ENCODE peak calls at places on chromosomes 3 and 15, in four cellular contexts. One of them, this sample, is unnamed.

GRCh38 chr15:86879250-86880229 is 799.9 kb downstream of the AGBL1 start:
- DNase-seq in heart left ventricle: peak
- DNase-seq in neural progenitor cell: no peak
- DNase-seq in esophagus muscularis mucosa: no peak
- DNase-seq in this sample: no peak

GRCh38 chr15:84057714-84058331 is 177.8 kb upstream of the GOLGA6L4 start:
- DNase-seq in heart left ventricle: no peak
- DNase-seq in neural progenitor cell: no peak
- DNase-seq in esophagus muscularis mucosa: no peak
- DNase-seq in this sample: no peak

GRCh38 chr15:49637857-49638256 is 17.0 kb downstream of the DTWD1 start:
- DNase-seq in heart left ventricle: no peak
- DNase-seq in neural progenitor cell: peak
- DNase-seq in esophagus muscularis mucosa: no peak
- DNase-seq in this sample: no peak

GRCh38 chr3:162984752-162985151 is 1488.1 kb downstream of the OTOL1 start:
- DNase-seq in heart left ventricle: no peak
- DNase-seq in neural progenitor cell: no peak
- DNase-seq in esophagus muscularis mucosa: no peak
- DNase-seq in this sample: peak

GRCh38 chr15:32715276-32715675 is 2.5 kb upstream of the GREM1 start:
- DNase-seq in heart left ventricle: no peak
- DNase-seq in neural progenitor cell: no peak
- DNase-seq in esophagus muscularis mucosa: no peak
- DNase-seq in this sample: no peak

GRCh38 chr3:133595341-133595740 is 21.9 kb downstream of the CDV3 start:
- DNase-seq in heart left ventricle: no peak
- DNase-seq in neural progenitor cell: no peak
- DNase-seq in esophagus muscularis mucosa: no peak
- DNase-seq in this sample: no peak

GRCh38 chr3:39138804-39139415 is 14.5 kb downstream of the CSRNP1 start:
- DNase-seq in heart left ventricle: peak
- DNase-seq in neural progenitor cell: no peak
- DNase-seq in esophagus muscularis mucosa: no peak
- DNase-seq in this sample: no peak

GRCh38 chr3:73813291-73813977 is 188.7 kb upstream of the PDZRN3 start:
- DNase-seq in heart left ventricle: no peak
- DNase-seq in neural progenitor cell: no peak
- DNase-seq in esophagus muscularis mucosa: no peak
- DNase-seq in this sample: peak

GRCh38 chr3:70861855-70862254 is 549.4 kb upstream of the MDFIC2 start:
- DNase-seq in heart left ventricle: no peak
- DNase-seq in neural progenitor cell: no peak
- DNase-seq in esophagus muscularis mucosa: no peak
- DNase-seq in this sample: peak

GRCh38 chr3:146308682-146309081 is 57.8 kb upstream of the PLSCR4 start:
- DNase-seq in heart left ventricle: no peak
- DNase-seq in neural progenitor cell: no peak
- DNase-seq in esophagus muscularis mucosa: no peak
- DNase-seq in this sample: peak

GRCh38 chr3:108091498-108092259 is 848 bp upstream of the CD47 start:
- DNase-seq in heart left ventricle: no peak
- DNase-seq in neural progenitor cell: peak
- DNase-seq in esophagus muscularis mucosa: no peak
- DNase-seq in this sample: no peak

GRCh38 chr3:196440041-196440537 is 7.9 kb upstream of the UBXN7 start:
- DNase-seq in heart left ventricle: no peak
- DNase-seq in neural progenitor cell: no peak
- DNase-seq in esophagus muscularis mucosa: no peak
- DNase-seq in this sample: peak

GRCh38 chr3:20608054-20608738 is 422.2 kb upstream of the SGO1 start:
- DNase-seq in heart left ventricle: no peak
- DNase-seq in neural progenitor cell: no peak
- DNase-seq in esophagus muscularis mucosa: no peak
- DNase-seq in this sample: no peak

GRCh38 chr3:53155763-53156162 is 5.2 kb upstream of the PRKCD start:
- DNase-seq in heart left ventricle: no peak
- DNase-seq in neural progenitor cell: peak
- DNase-seq in esophagus muscularis mucosa: no peak
- DNase-seq in this sample: no peak

GRCh38 chr3:48423241-48423882 is 6.5 kb downstream of the PLXNB1 start:
- DNase-seq in heart left ventricle: no peak
- DNase-seq in neural progenitor cell: no peak
- DNase-seq in esophagus muscularis mucosa: no peak
- DNase-seq in this sample: no peak

GRCh38 chr3:117589454-117589853 is 879.9 kb downstream of the TUSC7 start:
- DNase-seq in heart left ventricle: no peak
- DNase-seq in neural progenitor cell: peak
- DNase-seq in esophagus muscularis mucosa: no peak
- DNase-seq in this sample: no peak

GRCh38 chr15:77542491-77543001 is 90.2 kb downstream of the LINGO1 start:
- DNase-seq in heart left ventricle: no peak
- DNase-seq in neural progenitor cell: no peak
- DNase-seq in esophagus muscularis mucosa: no peak
- DNase-seq in this sample: no peak

GRCh38 chr15:42491540-42492225 is 742 bp upstream of the ZNF106 start:
- DNase-seq in heart left ventricle: no peak
- DNase-seq in neural progenitor cell: no peak
- DNase-seq in esophagus muscularis mucosa: no peak
- DNase-seq in this sample: peak

GRCh38 chr3:115792206-115792955 is 169.1 kb downstream of the GAP43 start:
- DNase-seq in heart left ventricle: no peak
- DNase-seq in neural progenitor cell: no peak
- DNase-seq in esophagus muscularis mucosa: no peak
- DNase-seq in this sample: peak

GRCh38 chr3:55877703-55878102 is 390.6 kb upstream of the WNT5A start:
- DNase-seq in heart left ventricle: no peak
- DNase-seq in neural progenitor cell: peak
- DNase-seq in esophagus muscularis mucosa: peak
- DNase-seq in this sample: no peak

GRCh38 chr3:21697707-21698106 is 53.3 kb downstream of the ZNF385D start:
- DNase-seq in heart left ventricle: no peak
- DNase-seq in neural progenitor cell: no peak
- DNase-seq in esophagus muscularis mucosa: no peak
- DNase-seq in this sample: no peak

GRCh38 chr3:24495334-24495994 is 814 bp upstream of the THRB start:
- DNase-seq in heart left ventricle: peak
- DNase-seq in neural progenitor cell: peak
- DNase-seq in esophagus muscularis mucosa: no peak
- DNase-seq in this sample: no peak

GRCh38 chr15:73389539-73389938 is 20.8 kb upstream of the HCN4 start:
- DNase-seq in heart left ventricle: no peak
- DNase-seq in neural progenitor cell: no peak
- DNase-seq in esophagus muscularis mucosa: no peak
- DNase-seq in this sample: no peak

GRCh38 chr15:73391128-73391864 is 22.5 kb upstream of the HCN4 start:
- DNase-seq in heart left ventricle: no peak
- DNase-seq in neural progenitor cell: no peak
- DNase-seq in esophagus muscularis mucosa: no peak
- DNase-seq in this sample: no peak

GRCh38 chr15:73388256-73388781 is 19.6 kb upstream of the HCN4 start:
- DNase-seq in heart left ventricle: no peak
- DNase-seq in neural progenitor cell: no peak
- DNase-seq in esophagus muscularis mucosa: no peak
- DNase-seq in this sample: peak

GRCh38 chr15:73392025-73392424 is 23.3 kb upstream of the HCN4 start:
- DNase-seq in heart left ventricle: no peak
- DNase-seq in neural progenitor cell: no peak
- DNase-seq in esophagus muscularis mucosa: no peak
- DNase-seq in this sample: no peak

DNA sequence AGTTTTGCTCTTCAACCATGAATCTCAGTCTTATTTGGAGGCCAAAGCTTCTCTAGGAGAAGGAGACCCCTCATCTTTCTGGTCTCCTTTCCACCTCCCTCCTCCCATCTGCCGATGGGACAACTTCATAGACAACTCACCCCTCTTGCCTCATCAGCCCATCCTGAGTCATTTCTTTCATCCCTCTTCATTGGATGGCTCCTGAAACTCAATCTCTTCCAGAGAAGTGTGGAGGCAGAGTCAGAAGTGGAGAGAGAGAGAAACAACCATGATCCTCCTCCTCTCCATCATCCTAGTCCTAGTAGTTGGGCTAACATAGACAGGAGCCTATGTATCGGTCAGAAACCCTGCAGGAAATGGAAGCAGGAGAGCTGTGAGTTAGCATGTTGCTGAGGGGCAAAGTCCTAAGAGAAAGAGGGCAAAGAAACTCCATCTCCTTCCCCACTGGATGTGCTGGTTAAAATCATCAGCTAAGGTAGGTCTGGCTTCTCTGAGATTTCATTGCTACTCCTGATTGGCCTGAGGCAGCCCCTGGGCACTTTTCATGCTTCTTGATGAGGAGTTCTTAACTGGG is 21.3 kb upstream of the HCN4 start:
- DNase-seq in heart left ventricle: no peak
- DNase-seq in neural progenitor cell: no peak
- DNase-seq in esophagus muscularis mucosa: no peak
- DNase-seq in this sample: no peak
- H3K27ac ChIP-seq in heart left ventricle: no peak
- H3K27ac ChIP-seq in neural progenitor cell: no peak
- H3K27ac ChIP-seq in esophagus muscularis mucosa: no peak
- H3K27ac ChIP-seq in this sample: no peak

DNA sequence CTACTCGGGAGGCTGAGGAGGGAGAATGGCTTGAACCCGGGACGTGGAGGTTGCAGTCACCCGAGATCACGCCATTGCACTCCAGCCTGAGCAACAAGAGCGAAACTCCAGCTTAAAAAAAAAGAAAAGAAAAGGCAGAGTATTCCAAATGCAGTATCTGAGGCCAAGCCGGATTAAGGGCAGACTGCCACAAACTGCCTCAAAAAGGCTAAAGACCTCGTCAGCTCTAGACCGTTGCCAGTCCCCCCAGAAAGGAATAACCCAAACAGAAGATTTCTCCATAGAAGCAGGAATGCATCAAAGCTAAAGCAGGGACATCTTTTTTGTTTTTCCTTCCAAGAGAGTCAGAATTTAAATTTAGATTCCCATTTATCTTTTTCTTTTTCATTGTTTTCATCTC is 72.9 kb downstream of the TM4SF4 start:
- DNase-seq in heart left ventricle: peak
- DNase-seq in neural progenitor cell: no peak
- DNase-seq in esophagus muscularis mucosa: peak
- DNase-seq in this sample: no peak
- H3K4me3 ChIP-seq in heart left ventricle: no peak
- H3K4me3 ChIP-seq in neural progenitor cell: no peak
- H3K4me3 ChIP-seq in esophagus muscularis mucosa: peak
- H3K4me3 ChIP-seq in this sample: no peak

GRCh38 chr3:46297658-46298423 is 55.6 kb downstream of the CCR3 start:
- DNase-seq in heart left ventricle: no peak
- DNase-seq in neural progenitor cell: no peak
- DNase-seq in esophagus muscularis mucosa: no peak
- DNase-seq in this sample: no peak
- H3K27ac ChIP-seq in heart left ventricle: no peak
- H3K27ac ChIP-seq in neural progenitor cell: no peak
- H3K27ac ChIP-seq in esophagus muscularis mucosa: no peak
- H3K27ac ChIP-seq in this sample: no peak

DNA sequence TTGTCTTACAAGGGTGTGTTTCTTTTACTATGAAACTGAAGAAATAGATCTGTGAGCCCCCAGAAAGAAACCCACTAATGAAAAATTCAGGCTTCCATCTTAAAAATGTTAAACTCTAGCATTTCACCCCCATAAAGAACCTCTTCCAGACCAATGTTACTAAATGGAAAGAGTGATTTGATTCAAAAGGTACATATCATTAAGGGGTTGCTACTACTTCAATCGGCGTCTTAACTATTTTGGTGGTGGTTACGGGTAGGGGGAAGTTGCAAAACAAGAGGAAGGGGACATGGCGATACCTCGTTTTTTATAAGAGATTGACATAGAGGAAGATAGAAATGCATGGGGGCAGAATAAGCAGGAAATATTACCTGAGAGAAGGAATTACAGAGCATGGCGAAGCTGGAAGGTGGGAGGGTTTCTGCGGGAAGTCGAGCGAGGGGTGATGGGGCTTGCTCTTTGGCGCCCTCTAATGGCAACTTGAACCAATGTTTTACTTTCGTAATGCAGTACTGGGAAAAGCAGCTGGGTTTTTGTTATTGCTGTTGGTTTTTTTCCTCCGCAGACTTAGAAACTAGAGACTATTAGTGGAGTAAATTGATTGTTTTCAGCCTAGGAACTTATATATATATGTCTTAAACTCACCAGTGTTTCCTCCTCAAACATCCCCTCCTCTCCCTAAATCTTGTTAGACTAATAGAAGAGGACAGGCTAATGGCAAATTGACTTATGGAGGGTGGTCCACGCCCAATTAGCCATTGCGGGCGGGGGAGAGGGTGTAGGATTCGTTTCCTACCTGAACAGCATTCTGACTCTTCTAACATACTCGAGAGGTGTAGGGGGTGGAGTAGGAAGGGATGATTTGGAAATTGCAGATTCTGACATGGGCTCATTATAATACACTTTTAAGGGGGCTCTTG is 11.3 kb upstream of the SOX2 start:
- DNase-seq in heart left ventricle: peak
- DNase-seq in neural progenitor cell: peak
- DNase-seq in esophagus muscularis mucosa: no peak
- DNase-seq in this sample: peak
- H3K4me3 ChIP-seq in heart left ventricle: no peak
- H3K4me3 ChIP-seq in neural progenitor cell: peak
- H3K4me3 ChIP-seq in esophagus muscularis mucosa: peak
- H3K4me3 ChIP-seq in this sample: peak

GRCh38 chr3:11622846-11623550 is 20.7 kb downstream of the VGLL4 start:
- DNase-seq in heart left ventricle: no peak
- DNase-seq in neural progenitor cell: no peak
- DNase-seq in esophagus muscularis mucosa: no peak
- DNase-seq in this sample: no peak

GRCh38 chr3:11618897-11619296 is 24.8 kb downstream of the VGLL4 start:
- DNase-seq in heart left ventricle: no peak
- DNase-seq in neural progenitor cell: no peak
- DNase-seq in esophagus muscularis mucosa: no peak
- DNase-seq in this sample: no peak

GRCh38 chr3:11621077-11621476 is 22.6 kb downstream of the VGLL4 start:
- DNase-seq in heart left ventricle: no peak
- DNase-seq in neural progenitor cell: no peak
- DNase-seq in esophagus muscularis mucosa: no peak
- DNase-seq in this sample: no peak

GRCh38 chr3:11619461-11619860 is 24.3 kb downstream of the VGLL4 start:
- DNase-seq in heart left ventricle: no peak
- DNase-seq in neural progenitor cell: no peak
- DNase-seq in esophagus muscularis mucosa: no peak
- DNase-seq in this sample: no peak

GRCh38 chr3:11619946-11620652 is 23.6 kb downstream of the VGLL4 start:
- DNase-seq in heart left ventricle: no peak
- DNase-seq in neural progenitor cell: no peak
- DNase-seq in esophagus muscularis mucosa: no peak
- DNase-seq in this sample: no peak
- H3K27ac ChIP-seq in heart left ventricle: no peak
- H3K27ac ChIP-seq in neural progenitor cell: peak
- H3K27ac ChIP-seq in esophagus muscularis mucosa: no peak
- H3K27ac ChIP-seq in this sample: no peak